ENCODE peak calls at places on chromosomes 2 and 18, in four cellular contexts. S, Y, Z and A are unnamed samples.

GRCh38 chr2:72539145-72539552 is 286.7 kb downstream of the EXOC6B start:
- DNase-seq in Z (no peak), Y (peak), S (no peak), A (no peak)

GRCh38 chr2:85745619-85746018 is 8.2 kb upstream of the ATOH8 start:
- DNase-seq in Y (no peak), Z (no peak), S (no peak), A (no peak)

GRCh38 chr2:42954227-42954962 is 162.0 kb upstream of the HAAO start:
- DNase-seq in Z (no peak), S (no peak), Y (peak), A (no peak)

GRCh38 chr18:376307-376706 is 108.5 kb upstream of the THOC1 start:
- DNase-seq in S (no peak), Y (no peak), Z (no peak), A (no peak)

GRCh38 chr2:85579266-85579935 is 2.0 kb downstream of the VAMP8 start:
- DNase-seq in Z (no peak), S (no peak), Y (no peak), A (no peak)

GRCh38 chr18:57737661-57738060 is 65.5 kb downstream of the ATP8B1 start:
- DNase-seq in S (no peak), Z (no peak), Y (peak), A (no peak)

GRCh38 chr2:85221291-85221690 is 88.1 kb downstream of the TCF7L1 start:
- DNase-seq in Z (no peak), Y (no peak), S (no peak), A (no peak)

GRCh38 chr18:58624011-58624410 is 4.9 kb downstream of the ALPK2 start:
- DNase-seq in Y (no peak), Z (no peak), S (no peak), A (no peak)

GRCh38 chr2:58727977-58728656 is 487.0 kb upstream of the FANCL start:
- DNase-seq in S (no peak), Y (no peak), Z (no peak), A (no peak)

GRCh38 chr2:31287681-31288080 is 53.7 kb downstream of the EHD3 start:
- DNase-seq in Z (no peak), S (no peak), Y (no peak), A (no peak)

GRCh38 chr2:74146929-74147728 is 583 bp downstream of the BOLA3 start:
- DNase-seq in Y (peak), S (no peak), Z (no peak), A (no peak)

GRCh38 chr2:151518802-151519201 is 109.1 kb downstream of the RIF1 start:
- DNase-seq in Y (no peak), Z (no peak), S (no peak), A (no peak)

GRCh38 chr2:145096582-145096981 is 576.7 kb upstream of the ZEB2 start:
- DNase-seq in Y (no peak), Z (no peak), S (no peak), A (no peak)
- TF ChIP-seq YY1 in Y (no peak), Z (no peak), S (no peak), A (no peak)

GRCh38 chr2:1898461-1899395 is 154.4 kb upstream of the PXDN start:
- DNase-seq in S (no peak), Y (no peak), Z (no peak), A (no peak)

GRCh38 chr2:1899396-1899730 is 155.0 kb upstream of the PXDN start:
- DNase-seq in Z (no peak), Y (no peak), S (no peak), A (no peak)

DNA sequence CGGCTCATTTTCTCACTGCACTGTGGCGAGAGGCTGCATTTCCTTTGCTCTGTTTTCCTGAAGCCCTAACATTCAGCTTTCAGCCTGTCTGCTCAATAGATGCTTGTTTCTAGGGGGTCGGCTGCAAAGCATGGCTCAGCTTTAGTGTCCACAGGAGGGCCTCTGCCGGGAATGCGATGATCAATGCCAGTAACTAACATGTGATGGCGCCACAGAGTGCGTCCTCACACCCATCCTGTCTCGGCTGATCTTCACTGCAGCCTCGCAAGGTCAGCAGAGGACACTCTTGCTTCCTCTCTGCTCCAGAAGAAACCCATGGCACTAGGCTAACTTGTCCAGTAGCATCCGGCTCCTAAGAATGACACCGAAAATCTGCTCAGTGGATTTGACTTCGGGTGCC is 156.4 kb upstream of the PXDN start:
- DNase-seq in S (peak), Z (no peak), Y (no peak), A (peak)
- TF ChIP-seq SUZ12 in S (no peak), Z (no peak), Y (no peak), A (no peak)

GRCh38 chr2:174716785-174717184 is 47.5 kb downstream of the CHRNA1 start:
- DNase-seq in Y (no peak), Z (no peak), S (no peak), A (no peak)
- TF ChIP-seq YY1 in Y (no peak), Z (no peak), S (no peak), A (no peak)

GRCh38 chr2:133666621-133667020 is 98.4 kb upstream of the NCKAP5 start:
- DNase-seq in Y (no peak), S (no peak), Z (no peak), A (no peak)

GRCh38 chr2:133673570-133673969 is 105.3 kb upstream of the NCKAP5 start:
- DNase-seq in Y (no peak), S (no peak), Z (no peak), A (no peak)

GRCh38 chr2:133668547-133668946 is 100.3 kb upstream of the NCKAP5 start:
- DNase-seq in Y (no peak), Z (no peak), S (no peak), A (no peak)

GRCh38 chr2:133667085-133667484 is 98.8 kb upstream of the NCKAP5 start:
- DNase-seq in Z (no peak), Y (no peak), S (no peak), A (no peak)

GRCh38 chr2:133667968-133668367 is 99.7 kb upstream of the NCKAP5 start:
- DNase-seq in S (no peak), Y (no peak), Z (no peak), A (no peak)
- TF ChIP-seq SUZ12 in S (no peak), Y (no peak), Z (no peak), A (no peak)

GRCh38 chr2:231258696-231259095 is 60.3 kb downstream of the ARMC9 start:
- DNase-seq in S (no peak), Z (no peak), Y (no peak), A (no peak)

GRCh38 chr2:231263118-231263831 is 64.8 kb downstream of the ARMC9 start:
- DNase-seq in Z (no peak), S (no peak), Y (no peak), A (no peak)

GRCh38 chr2:231259104-231259503 is 60.7 kb downstream of the ARMC9 start:
- DNase-seq in Z (no peak), S (no peak), Y (no peak), A (no peak)

GRCh38 chr2:231257763-231258162 is 59.3 kb downstream of the ARMC9 start:
- DNase-seq in Z (no peak), S (no peak), Y (no peak), A (no peak)

DNA sequence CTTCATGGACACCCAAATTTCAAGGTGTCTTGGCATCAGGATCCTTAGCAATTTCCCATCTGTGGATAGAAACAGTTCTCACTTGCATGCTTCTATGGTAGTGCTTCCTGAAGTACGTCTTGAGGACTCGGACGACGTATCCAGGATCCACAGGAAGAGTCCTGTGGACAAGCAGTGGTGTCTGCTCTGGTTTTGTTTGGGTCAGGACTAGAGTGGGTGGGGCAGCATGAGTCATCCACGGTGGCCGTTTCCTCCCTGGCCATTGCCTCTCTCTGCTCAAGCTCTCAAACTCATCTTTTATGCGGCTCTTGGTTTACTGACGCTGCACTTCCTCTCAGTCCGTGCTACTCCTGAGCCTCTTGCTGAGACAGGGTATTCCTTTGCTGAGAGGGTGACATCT is 62.0 kb downstream of the ARMC9 start:
- DNase-seq in Z (no peak), S (no peak), Y (no peak), A (no peak)
- TF ChIP-seq YY1 in Z (no peak), S (no peak), Y (no peak), A (no peak)

GRCh38 chr2:2852015-2852777 is 521.1 kb upstream of the MYT1L start:
- DNase-seq in Z (no peak), Y (no peak), S (no peak), A (no peak)

GRCh38 chr2:2849464-2850217 is 518.6 kb upstream of the MYT1L start:
- DNase-seq in Z (no peak), S (no peak), Y (no peak), A (no peak)

GRCh38 chr2:2851316-2851715 is 520.2 kb upstream of the MYT1L start:
- DNase-seq in Y (no peak), S (no peak), Z (no peak), A (no peak)

GRCh38 chr2:2850218-2850850 is 519.3 kb upstream of the MYT1L start:
- DNase-seq in Y (no peak), Z (no peak), S (no peak), A (no peak)

GRCh38 chr2:2850891-2851290 is 519.8 kb upstream of the MYT1L start:
- DNase-seq in Y (no peak), Z (no peak), S (no peak), A (no peak)
- TF ChIP-seq SUZ12 in Y (no peak), Z (no peak), S (no peak), A (no peak)

GRCh38 chr18:30674619-30675018 is 367.9 kb downstream of the DSC3 start:
- DNase-seq in Z (no peak), Y (no peak), S (no peak), A (no peak)
- TF ChIP-seq YY1 in Z (no peak), Y (no peak), S (no peak), A (no peak)

DNA sequence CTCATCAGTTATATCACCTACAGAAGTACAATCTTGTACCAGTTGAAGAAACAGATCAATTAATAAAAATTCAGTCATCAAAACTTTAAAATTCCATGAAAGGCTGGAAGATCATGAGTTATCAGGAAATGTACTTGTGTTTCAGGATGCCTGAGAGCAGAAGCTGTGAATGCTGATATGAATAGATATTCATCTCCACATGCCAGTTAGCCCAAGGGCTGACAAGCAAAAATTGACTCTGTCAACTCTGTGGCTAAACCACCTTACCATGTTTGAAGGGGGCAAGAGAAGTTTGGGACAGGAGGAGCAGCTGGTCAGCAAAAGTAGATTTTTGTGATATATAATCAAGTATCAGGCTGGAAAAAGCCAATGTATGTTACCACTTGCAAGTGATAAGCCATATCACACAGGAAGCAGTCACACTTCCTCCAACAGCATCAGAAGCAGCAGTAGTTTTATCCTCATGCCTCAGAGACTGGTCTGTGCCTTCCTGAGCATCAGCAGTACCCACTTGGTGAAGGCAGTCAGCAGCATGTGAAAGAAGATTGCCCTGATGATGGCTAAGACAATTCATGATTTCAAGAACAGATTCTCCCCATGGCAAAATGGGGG is 328.2 kb upstream of the CNTNAP5 start:
- DNase-seq in Z (no peak), Y (no peak), S (no peak), A (no peak)
- TF ChIP-seq SUZ12 in Z (no peak), Y (no peak), S (no peak), A (no peak)